ENCODE peak calls at places on chromosomes 13 and 19, in four cellular contexts. D is GM12892; M is stimulated activated effector memory CD8-positive, alpha-beta T cell treated with anti-CD3 and anti-CD28 coated beads, Interleukin-12 subunit alpha, Interleukin-12 subunit beta, amount 100 ng/mL, for 72 hours; L is neural progenitor cell. T is an unnamed sample.

GRCh38 chr19:18495204-18495911 is 26.5 kb downstream of the ELL start:
- DNase-seq in D (no peak), L (peak), M (no peak), T (no peak)

GRCh38 chr19:525029-525428 is 6.5 kb upstream of the CDC34 start:
- DNase-seq in L (no peak), M (no peak), D (no peak), T (no peak)

GRCh38 chr13:50144473-50145160 is 129.4 kb downstream of the KCNRG start:
- DNase-seq in M (no peak), D (no peak), L (no peak), T (no peak)

GRCh38 chr13:59038824-59039223 is 1124.9 kb downstream of the DIAPH3 start:
- DNase-seq in D (no peak), M (no peak), L (no peak), T (no peak)

GRCh38 chr13:36430247-36431203 is 1.8 kb upstream of the CCNA1 start:
- DNase-seq in D (no peak), L (peak), M (no peak), T (no peak)

GRCh38 chr13:27830010-27830409 is 37.7 kb downstream of the GSX1 start:
- DNase-seq in M (peak), D (peak), L (peak), T (peak)

GRCh38 chr13:21328836-21329477 is 130.1 kb downstream of the ZDHHC20 start:
- DNase-seq in M (peak), D (no peak), L (no peak), T (no peak)

GRCh38 chr13:34951528-34951927 is 9.5 kb downstream of the NBEA start:
- DNase-seq in M (no peak), D (no peak), L (no peak), T (no peak)

GRCh38 chr13:78137404-78138142 is 218.9 kb upstream of the EDNRB start:
- DNase-seq in D (peak), L (peak), M (peak), T (peak)

GRCh38 chr13:75485286-75486062 is 3.5 kb upstream of the TBC1D4 start:
- DNase-seq in D (no peak), M (no peak), L (no peak), T (no peak)

GRCh38 chr13:28707629-28708427 is 10.9 kb downstream of the SLC46A3 start:
- DNase-seq in D (no peak), M (no peak), L (no peak), T (no peak)

GRCh38 chr13:99991806-99992242 is 10.2 kb downstream of the ZIC2 start:
- DNase-seq in M (no peak), D (no peak), L (peak), T (no peak)

GRCh38 chr13:53126803-53127202 is 98.2 kb downstream of the OLFM4 start:
- DNase-seq in D (no peak), M (no peak), L (no peak), T (no peak)

GRCh38 chr13:111399776-111400505 is 79.5 kb downstream of the TEX29 start:
- DNase-seq in D (no peak), M (no peak), L (no peak), T (no peak)

GRCh38 chr19:17450264-17451075 is 2.0 kb upstream of the TMEM221 start:
- DNase-seq in L (no peak), D (no peak), M (peak), T (no peak)

GRCh38 chr19:50728084-50728737 is 5.0 kb downstream of the CLEC11A start:
- DNase-seq in D (no peak), L (peak), M (no peak), T (peak)

GRCh38 chr13:24630851-24631341 is 49.3 kb upstream of the ATP12A start:
- DNase-seq in L (peak), D (no peak), M (no peak), T (no peak)

GRCh38 chr19:10120538-10121198 is 969 bp upstream of the EIF3G start:
- DNase-seq in M (no peak), L (no peak), D (no peak), T (no peak)

GRCh38 chr13:46751811-46752635 is 44.9 kb downstream of the ESD start:
- DNase-seq in M (peak), L (peak), D (no peak), T (peak)

GRCh38 chr19:20565321-20566018 is at the start of gene ZNF737:
- DNase-seq in D (peak), L (peak), M (peak), T (peak)

GRCh38 chr13:50955807-50956206 is 46.2 kb downstream of the RNASEH2B start:
- DNase-seq in M (no peak), D (no peak), L (no peak), T (no peak)

GRCh38 chr19:51136333-51136732 is 5.8 kb upstream of the SIGLEC7 start:
- DNase-seq in L (no peak), D (no peak), M (no peak), T (no peak)

GRCh38 chr19:27742041-27742440 is 1470.9 kb downstream of the UQCRFS1 start:
- DNase-seq in D (no peak), M (no peak), L (no peak), T (no peak)

GRCh38 chr13:97521726-97522125 is 87.8 kb downstream of the RAP2A start:
- DNase-seq in D (no peak), M (no peak), L (no peak), T (no peak)

GRCh38 chr19:645912-646797 is 6.5 kb downstream of the FGF22 start:
- DNase-seq in M (no peak), D (no peak), L (no peak), T (no peak)

GRCh38 chr19:13463296-13463695 is 43.0 kb downstream of the CACNA1A start:
- DNase-seq in M (no peak), L (peak), D (no peak), T (no peak)

GRCh38 chr13:77919351-77920294 is 992 bp upstream of the EDNRB start:
- DNase-seq in D (no peak), M (no peak), L (peak), T (no peak)

GRCh38 chr19:8702350-8702749 is 3.8 kb upstream of the ACTL9 start:
- DNase-seq in M (no peak), D (no peak), L (no peak), T (peak)

GRCh38 chr19:4807188-4807587 is 15.7 kb downstream of the FEM1A start:
- DNase-seq in L (no peak), D (no peak), M (no peak), T (no peak)

GRCh38 chr13:98563071-98563470 is 13.8 kb downstream of the STK24 start:
- DNase-seq in D (no peak), L (no peak), M (no peak), T (no peak)

GRCh38 chr19:482186-483041 is 13.9 kb upstream of the MADCAM1 start:
- DNase-seq in L (peak), M (no peak), D (no peak), T (no peak)